ENCODE peak calls at places on chromosome 20, in five cellular contexts. One of them, this sample, is unnamed.

GRCh38 chr20:50416269-50416863 is 93.8 kb upstream of the PTPN1 start:
- DNase-seq in posterior cingulate gyrus: peak
- DNase-seq in stimulated activated CD4-positive, alpha-beta T cell treated with anti-CD3 and anti-CD28 coated beads, Interleukin-4, amount 100 ng/mL, for 24 hours: no peak
- DNase-seq in H7: no peak
- DNase-seq in left lobe of liver: no peak
- DNase-seq in this sample: no peak

GRCh38 chr20:56861590-56861989 is 232.5 kb downstream of the TFAP2C start:
- DNase-seq in H7: peak
- DNase-seq in left lobe of liver: no peak
- DNase-seq in stimulated activated CD4-positive, alpha-beta T cell treated with anti-CD3 and anti-CD28 coated beads, Interleukin-4, amount 100 ng/mL, for 24 hours: no peak
- DNase-seq in posterior cingulate gyrus: no peak
- DNase-seq in this sample: no peak

GRCh38 chr20:2751347-2751867 is 49.0 kb downstream of the CPXM1 start:
- DNase-seq in stimulated activated CD4-positive, alpha-beta T cell treated with anti-CD3 and anti-CD28 coated beads, Interleukin-4, amount 100 ng/mL, for 24 hours: no peak
- DNase-seq in H7: no peak
- DNase-seq in posterior cingulate gyrus: no peak
- DNase-seq in left lobe of liver: peak
- DNase-seq in this sample: no peak

GRCh38 chr20:17505664-17506517 is 25.3 kb downstream of the BFSP1 start:
- DNase-seq in H7: no peak
- DNase-seq in posterior cingulate gyrus: no peak
- DNase-seq in stimulated activated CD4-positive, alpha-beta T cell treated with anti-CD3 and anti-CD28 coated beads, Interleukin-4, amount 100 ng/mL, for 24 hours: peak
- DNase-seq in left lobe of liver: no peak
- DNase-seq in this sample: peak

GRCh38 chr20:10521068-10521834 is 86.1 kb downstream of the SLX4IP start:
- DNase-seq in stimulated activated CD4-positive, alpha-beta T cell treated with anti-CD3 and anti-CD28 coated beads, Interleukin-4, amount 100 ng/mL, for 24 hours: no peak
- DNase-seq in posterior cingulate gyrus: no peak
- DNase-seq in left lobe of liver: no peak
- DNase-seq in H7: no peak
- DNase-seq in this sample: no peak

GRCh38 chr20:9038791-9039190 is 30.1 kb upstream of the PLCB4 start:
- DNase-seq in posterior cingulate gyrus: no peak
- DNase-seq in left lobe of liver: no peak
- DNase-seq in stimulated activated CD4-positive, alpha-beta T cell treated with anti-CD3 and anti-CD28 coated beads, Interleukin-4, amount 100 ng/mL, for 24 hours: no peak
- DNase-seq in H7: no peak
- DNase-seq in this sample: no peak

GRCh38 chr20:61875221-61875885 is 190.3 kb downstream of the TAF4 start:
- DNase-seq in stimulated activated CD4-positive, alpha-beta T cell treated with anti-CD3 and anti-CD28 coated beads, Interleukin-4, amount 100 ng/mL, for 24 hours: no peak
- DNase-seq in left lobe of liver: no peak
- DNase-seq in H7: peak
- DNase-seq in posterior cingulate gyrus: peak
- DNase-seq in this sample: no peak

GRCh38 chr20:40683221-40683893 is 5.7 kb downstream of the MAFB start:
- DNase-seq in posterior cingulate gyrus: peak
- DNase-seq in left lobe of liver: peak
- DNase-seq in H7: peak
- DNase-seq in stimulated activated CD4-positive, alpha-beta T cell treated with anti-CD3 and anti-CD28 coated beads, Interleukin-4, amount 100 ng/mL, for 24 hours: no peak
- DNase-seq in this sample: no peak

GRCh38 chr20:24916412-24916811 is 32.7 kb upstream of the CST7 start:
- DNase-seq in stimulated activated CD4-positive, alpha-beta T cell treated with anti-CD3 and anti-CD28 coated beads, Interleukin-4, amount 100 ng/mL, for 24 hours: no peak
- DNase-seq in posterior cingulate gyrus: no peak
- DNase-seq in left lobe of liver: no peak
- DNase-seq in H7: no peak
- DNase-seq in this sample: no peak

GRCh38 chr20:37407117-37407566 is 61.2 kb downstream of the SRC start:
- DNase-seq in stimulated activated CD4-positive, alpha-beta T cell treated with anti-CD3 and anti-CD28 coated beads, Interleukin-4, amount 100 ng/mL, for 24 hours: no peak
- DNase-seq in left lobe of liver: no peak
- DNase-seq in posterior cingulate gyrus: no peak
- DNase-seq in H7: no peak
- DNase-seq in this sample: no peak

GRCh38 chr20:32028647-32029372 is 18.6 kb downstream of the CCM2L start:
- DNase-seq in posterior cingulate gyrus: no peak
- DNase-seq in left lobe of liver: no peak
- DNase-seq in stimulated activated CD4-positive, alpha-beta T cell treated with anti-CD3 and anti-CD28 coated beads, Interleukin-4, amount 100 ng/mL, for 24 hours: no peak
- DNase-seq in H7: peak
- DNase-seq in this sample: no peak

GRCh38 chr20:59564171-59564570 is 40.2 kb upstream of the PHACTR3 start:
- DNase-seq in stimulated activated CD4-positive, alpha-beta T cell treated with anti-CD3 and anti-CD28 coated beads, Interleukin-4, amount 100 ng/mL, for 24 hours: no peak
- DNase-seq in left lobe of liver: no peak
- DNase-seq in H7: peak
- DNase-seq in posterior cingulate gyrus: peak
- DNase-seq in this sample: no peak

GRCh38 chr20:8524716-8525343 is 392.8 kb downstream of the PLCB1 start:
- DNase-seq in left lobe of liver: no peak
- DNase-seq in H7: no peak
- DNase-seq in stimulated activated CD4-positive, alpha-beta T cell treated with anti-CD3 and anti-CD28 coated beads, Interleukin-4, amount 100 ng/mL, for 24 hours: no peak
- DNase-seq in posterior cingulate gyrus: no peak
- DNase-seq in this sample: no peak

GRCh38 chr20:46694484-46694883 is 5.2 kb upstream of the TP53RK start:
- DNase-seq in posterior cingulate gyrus: no peak
- DNase-seq in left lobe of liver: no peak
- DNase-seq in H7: no peak
- DNase-seq in stimulated activated CD4-positive, alpha-beta T cell treated with anti-CD3 and anti-CD28 coated beads, Interleukin-4, amount 100 ng/mL, for 24 hours: no peak
- DNase-seq in this sample: no peak

GRCh38 chr20:17834804-17835203 is 133.8 kb downstream of the SNX5 start:
- DNase-seq in left lobe of liver: no peak
- DNase-seq in H7: no peak
- DNase-seq in stimulated activated CD4-positive, alpha-beta T cell treated with anti-CD3 and anti-CD28 coated beads, Interleukin-4, amount 100 ng/mL, for 24 hours: no peak
- DNase-seq in posterior cingulate gyrus: no peak
- DNase-seq in this sample: no peak

GRCh38 chr20:63520594-63520938 is at the start of gene PPDPF:
- DNase-seq in stimulated activated CD4-positive, alpha-beta T cell treated with anti-CD3 and anti-CD28 coated beads, Interleukin-4, amount 100 ng/mL, for 24 hours: peak
- DNase-seq in posterior cingulate gyrus: peak
- DNase-seq in H7: peak
- DNase-seq in left lobe of liver: peak
- DNase-seq in this sample: peak

GRCh38 chr20:44704551-44704971 is 10.6 kb upstream of the CCN5 start:
- DNase-seq in stimulated activated CD4-positive, alpha-beta T cell treated with anti-CD3 and anti-CD28 coated beads, Interleukin-4, amount 100 ng/mL, for 24 hours: no peak
- DNase-seq in H7: peak
- DNase-seq in posterior cingulate gyrus: no peak
- DNase-seq in left lobe of liver: no peak
- DNase-seq in this sample: no peak

GRCh38 chr20:53304146-53304545 is 289.5 kb downstream of the ZNF217 start:
- DNase-seq in H7: no peak
- DNase-seq in left lobe of liver: no peak
- DNase-seq in stimulated activated CD4-positive, alpha-beta T cell treated with anti-CD3 and anti-CD28 coated beads, Interleukin-4, amount 100 ng/mL, for 24 hours: no peak
- DNase-seq in posterior cingulate gyrus: no peak
- DNase-seq in this sample: no peak

GRCh38 chr20:5608448-5609161 is 141.6 kb upstream of the SHLD1 start:
- DNase-seq in H7: no peak
- DNase-seq in posterior cingulate gyrus: no peak
- DNase-seq in stimulated activated CD4-positive, alpha-beta T cell treated with anti-CD3 and anti-CD28 coated beads, Interleukin-4, amount 100 ng/mL, for 24 hours: no peak
- DNase-seq in left lobe of liver: no peak
- DNase-seq in this sample: no peak

This sample was measured in activated naive CD4-positive, alpha-beta T cell treated with anti-CD3 and anti-CD28 coated beads, Interleukin-2, amount 10 ng/mL, durations not matched to agents 7 days and 5 days.